ENCODE peak calls at places on chromosomes 5 and 9, in six cellular contexts. One of them, this sample, is unnamed.

GRCh38 chr5:57166250-57166649 is 7.6 kb upstream of the GPBP1 start:
- DNase-seq in H1: no peak
- DNase-seq in mesenchymal stem cell: peak; percentile 41
- DNase-seq in trophoblast cell: no peak
- DNase-seq in neuronal stem cell: no peak
- DNase-seq in H9: no peak
- DNase-seq in this sample: no peak

GRCh38 chr5:151174612-151175101 is 17.1 kb upstream of the ANXA6 start:
- DNase-seq in H9: peak; percentile 93
- DNase-seq in neuronal stem cell: no peak
- DNase-seq in H1: no peak
- DNase-seq in mesenchymal stem cell: no peak
- DNase-seq in trophoblast cell: peak; percentile 31
- DNase-seq in this sample: no peak

GRCh38 chr5:95958308-95959014 is 3.2 kb downstream of the ELL2 start:
- DNase-seq in neuronal stem cell: no peak
- DNase-seq in trophoblast cell: no peak
- DNase-seq in mesenchymal stem cell: peak; percentile 46
- DNase-seq in H1: no peak
- DNase-seq in H9: no peak
- DNase-seq in this sample: peak; percentile 54

GRCh38 chr9:89993678-89994630 is 389.1 kb downstream of the GADD45G start:
- DNase-seq in neuronal stem cell: no peak
- DNase-seq in H9: no peak
- DNase-seq in mesenchymal stem cell: peak; percentile 52
- DNase-seq in trophoblast cell: peak; percentile 89
- DNase-seq in H1: no peak
- DNase-seq in this sample: no peak

GRCh38 chr5:93596676-93597441 is 13.8 kb downstream of the NR2F1 start:
- DNase-seq in H1: no peak
- DNase-seq in mesenchymal stem cell: peak; percentile 45
- DNase-seq in neuronal stem cell: no peak
- DNase-seq in H9: peak; percentile 94
- DNase-seq in trophoblast cell: peak; percentile 57
- DNase-seq in this sample: no peak

GRCh38 chr5:157820593-157821252 is 38.2 kb downstream of the CLINT1 start:
- DNase-seq in trophoblast cell: peak; percentile 4
- DNase-seq in neuronal stem cell: peak; percentile 26
- DNase-seq in mesenchymal stem cell: peak; percentile 63
- DNase-seq in H9: no peak
- DNase-seq in H1: no peak
- DNase-seq in this sample: peak; percentile 65

GRCh38 chr5:147963436-147963835 is 57.1 kb upstream of the C5orf46 start:
- DNase-seq in mesenchymal stem cell: no peak
- DNase-seq in neuronal stem cell: no peak
- DNase-seq in H1: no peak
- DNase-seq in trophoblast cell: no peak
- DNase-seq in H9: no peak
- DNase-seq in this sample: no peak

GRCh38 chr5:112479418-112479817 is 60.3 kb upstream of the EPB41L4A start:
- DNase-seq in neuronal stem cell: no peak
- DNase-seq in trophoblast cell: peak; percentile 22
- DNase-seq in mesenchymal stem cell: peak; percentile 25
- DNase-seq in H9: no peak
- DNase-seq in H1: no peak
- DNase-seq in this sample: peak; percentile 54

GRCh38 chr9:69086312-69086711 is 50.8 kb downstream of the FXN start:
- DNase-seq in trophoblast cell: no peak
- DNase-seq in mesenchymal stem cell: no peak
- DNase-seq in H9: peak; percentile 43
- DNase-seq in H1: no peak
- DNase-seq in neuronal stem cell: no peak
- DNase-seq in this sample: no peak

GRCh38 chr9:132673355-132673754 is 3.1 kb downstream of the GTF3C4 start:
- DNase-seq in neuronal stem cell: no peak
- DNase-seq in trophoblast cell: peak; percentile 26
- DNase-seq in mesenchymal stem cell: peak; percentile 53
- DNase-seq in H9: peak; percentile 38
- DNase-seq in H1: no peak
- DNase-seq in this sample: peak; percentile 43

GRCh38 chr5:172534229-172535169 is 80.2 kb upstream of the SH3PXD2B start:
- DNase-seq in neuronal stem cell: no peak
- DNase-seq in mesenchymal stem cell: peak; percentile 24
- DNase-seq in H1: no peak
- DNase-seq in trophoblast cell: no peak
- DNase-seq in H9: peak; percentile 20
- DNase-seq in this sample: no peak

GRCh38 chr5:81850494-81850893 is 99.6 kb upstream of the SSBP2 start:
- DNase-seq in trophoblast cell: peak; percentile 82
- DNase-seq in H9: no peak
- DNase-seq in H1: no peak
- DNase-seq in neuronal stem cell: no peak
- DNase-seq in mesenchymal stem cell: no peak
- DNase-seq in this sample: peak; percentile 43
- H3K4ac ChIP-seq in trophoblast cell: no peak overlapping the region
- H3K4ac ChIP-seq in H9: no peak overlapping the region
- H3K4ac ChIP-seq in H1: peak overlapping the region; percentile 10
- H3K4ac ChIP-seq in neuronal stem cell: no peak overlapping the region
- H3K4ac ChIP-seq in mesenchymal stem cell: peak overlapping the region; percentile 93
- H3K4ac ChIP-seq in this sample: peak overlapping the region; percentile 92

GRCh38 chr9:127341152-127341551 is 55.8 kb upstream of the SLC2A8 start:
- DNase-seq in H1: no peak
- DNase-seq in mesenchymal stem cell: no peak
- DNase-seq in trophoblast cell: no peak
- DNase-seq in H9: no peak
- DNase-seq in neuronal stem cell: no peak
- DNase-seq in this sample: no peak
- H4K91ac ChIP-seq in H1: no peak overlapping the region
- H4K91ac ChIP-seq in mesenchymal stem cell: no peak overlapping the region
- H4K91ac ChIP-seq in trophoblast cell: no peak overlapping the region
- H4K91ac ChIP-seq in H9: no peak overlapping the region
- H4K91ac ChIP-seq in neuronal stem cell: no peak overlapping the region
- H4K91ac ChIP-seq in this sample: no peak overlapping the region

DNA sequence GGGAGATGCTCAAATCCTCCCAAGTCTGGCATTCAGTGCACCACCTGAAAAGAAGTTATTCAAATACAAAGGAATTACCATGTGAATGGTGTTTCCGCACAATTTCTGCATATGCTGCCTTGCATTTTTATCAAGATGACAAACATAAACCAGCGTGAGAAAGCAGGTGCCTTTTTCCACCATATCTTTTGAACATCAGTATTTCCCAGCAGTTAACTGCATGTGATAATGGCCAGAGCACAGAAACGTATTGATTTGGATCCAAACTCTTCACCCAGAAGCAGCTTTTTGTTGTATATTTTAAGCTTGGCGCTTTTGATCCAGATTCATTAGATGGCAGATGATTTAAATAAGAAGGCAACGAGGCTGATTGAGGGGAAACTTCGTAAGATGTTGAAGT is 808.0 kb downstream of the TLE1 start:
- DNase-seq in neuronal stem cell: no peak
- DNase-seq in trophoblast cell: no peak
- DNase-seq in mesenchymal stem cell: no peak
- DNase-seq in H9: no peak
- DNase-seq in H1: no peak
- DNase-seq in this sample: no peak
- H3K4ac ChIP-seq in neuronal stem cell: no peak overlapping the region
- H3K4ac ChIP-seq in trophoblast cell: no peak overlapping the region
- H3K4ac ChIP-seq in mesenchymal stem cell: no peak overlapping the region
- H3K4ac ChIP-seq in H9: no peak overlapping the region
- H3K4ac ChIP-seq in H1: no peak overlapping the region
- H3K4ac ChIP-seq in this sample: no peak overlapping the region

GRCh38 chr5:10295619-10296326 is 11.9 kb downstream of the CMBL start:
- DNase-seq in H1: no peak
- DNase-seq in H9: no peak
- DNase-seq in neuronal stem cell: no peak
- DNase-seq in trophoblast cell: no peak
- DNase-seq in mesenchymal stem cell: no peak
- DNase-seq in this sample: no peak

GRCh38 chr5:10300246-10300645 is 7.5 kb downstream of the CMBL start:
- DNase-seq in mesenchymal stem cell: no peak
- DNase-seq in H1: no peak
- DNase-seq in trophoblast cell: no peak
- DNase-seq in H9: no peak
- DNase-seq in neuronal stem cell: no peak
- DNase-seq in this sample: no peak

GRCh38 chr5:10301266-10301665 is 6.4 kb downstream of the CMBL start:
- DNase-seq in neuronal stem cell: no peak
- DNase-seq in trophoblast cell: no peak
- DNase-seq in mesenchymal stem cell: no peak
- DNase-seq in H1: no peak
- DNase-seq in H9: no peak
- DNase-seq in this sample: no peak

GRCh38 chr5:10293907-10294662 is 13.6 kb downstream of the CMBL start:
- DNase-seq in H9: no peak
- DNase-seq in neuronal stem cell: no peak
- DNase-seq in trophoblast cell: no peak
- DNase-seq in H1: no peak
- DNase-seq in mesenchymal stem cell: no peak
- DNase-seq in this sample: peak; percentile 25

DNA sequence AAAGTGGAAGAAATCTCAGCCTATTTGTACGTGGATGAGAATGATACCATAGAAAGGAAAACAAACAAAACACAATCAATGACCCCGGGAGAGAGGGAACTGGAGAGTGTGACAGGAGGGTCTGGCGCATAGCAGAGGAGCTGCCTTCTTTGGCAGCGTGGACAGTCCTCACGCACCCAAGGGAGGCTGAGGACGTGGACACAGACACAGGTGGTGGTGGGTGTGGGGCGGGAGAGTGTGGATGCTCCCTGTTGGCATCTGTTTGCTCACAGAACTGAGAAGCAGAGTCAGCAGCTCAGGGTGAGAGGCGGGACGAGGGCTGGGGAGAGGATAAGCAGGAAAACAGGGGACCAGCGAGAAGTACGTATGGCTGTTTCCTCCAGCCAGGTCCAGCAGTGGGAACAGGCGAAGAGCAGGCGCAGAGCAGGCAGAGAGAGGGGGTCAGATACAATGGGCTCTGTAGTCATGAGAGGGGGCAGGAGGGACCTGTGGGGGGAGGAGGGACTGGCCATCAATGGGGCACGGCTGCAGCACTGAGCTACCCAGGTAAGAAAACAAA is 10.0 kb downstream of the CMBL start:
- DNase-seq in neuronal stem cell: no peak
- DNase-seq in trophoblast cell: no peak
- DNase-seq in H9: no peak
- DNase-seq in H1: no peak
- DNase-seq in mesenchymal stem cell: no peak
- DNase-seq in this sample: no peak
- H4K91ac ChIP-seq in neuronal stem cell: no peak overlapping the region
- H4K91ac ChIP-seq in trophoblast cell: no peak overlapping the region
- H4K91ac ChIP-seq in H9: no peak overlapping the region
- H4K91ac ChIP-seq in H1: no peak overlapping the region
- H4K91ac ChIP-seq in mesenchymal stem cell: no peak overlapping the region
- H4K91ac ChIP-seq in this sample: no peak overlapping the region

GRCh38 chr5:175627037-175627436 is 30.8 kb upstream of the HRH2 start:
- DNase-seq in H9: no peak
- DNase-seq in H1: no peak
- DNase-seq in neuronal stem cell: no peak
- DNase-seq in trophoblast cell: no peak
- DNase-seq in mesenchymal stem cell: no peak
- DNase-seq in this sample: no peak

GRCh38 chr5:175627739-175628138 is 30.1 kb upstream of the HRH2 start:
- DNase-seq in H9: no peak
- DNase-seq in trophoblast cell: no peak
- DNase-seq in H1: no peak
- DNase-seq in mesenchymal stem cell: no peak
- DNase-seq in neuronal stem cell: no peak
- DNase-seq in this sample: no peak

GRCh38 chr5:175629793-175630192 is 28.1 kb upstream of the HRH2 start:
- DNase-seq in H9: no peak
- DNase-seq in mesenchymal stem cell: no peak
- DNase-seq in neuronal stem cell: no peak
- DNase-seq in H1: no peak
- DNase-seq in trophoblast cell: no peak
- DNase-seq in this sample: no peak

GRCh38 chr5:175624362-175624761 is 33.5 kb upstream of the HRH2 start:
- DNase-seq in H9: no peak
- DNase-seq in H1: no peak
- DNase-seq in mesenchymal stem cell: no peak
- DNase-seq in trophoblast cell: no peak
- DNase-seq in neuronal stem cell: no peak
- DNase-seq in this sample: no peak

GRCh38 chr5:175629231-175629630 is 28.6 kb upstream of the HRH2 start:
- DNase-seq in mesenchymal stem cell: no peak
- DNase-seq in H9: no peak
- DNase-seq in trophoblast cell: no peak
- DNase-seq in H1: no peak
- DNase-seq in neuronal stem cell: no peak
- DNase-seq in this sample: no peak
- H3K4ac ChIP-seq in mesenchymal stem cell: no peak overlapping the region
- H3K4ac ChIP-seq in H9: no peak overlapping the region
- H3K4ac ChIP-seq in trophoblast cell: no peak overlapping the region
- H3K4ac ChIP-seq in H1: no peak overlapping the region
- H3K4ac ChIP-seq in neuronal stem cell: no peak overlapping the region
- H3K4ac ChIP-seq in this sample: no peak overlapping the region

DNA sequence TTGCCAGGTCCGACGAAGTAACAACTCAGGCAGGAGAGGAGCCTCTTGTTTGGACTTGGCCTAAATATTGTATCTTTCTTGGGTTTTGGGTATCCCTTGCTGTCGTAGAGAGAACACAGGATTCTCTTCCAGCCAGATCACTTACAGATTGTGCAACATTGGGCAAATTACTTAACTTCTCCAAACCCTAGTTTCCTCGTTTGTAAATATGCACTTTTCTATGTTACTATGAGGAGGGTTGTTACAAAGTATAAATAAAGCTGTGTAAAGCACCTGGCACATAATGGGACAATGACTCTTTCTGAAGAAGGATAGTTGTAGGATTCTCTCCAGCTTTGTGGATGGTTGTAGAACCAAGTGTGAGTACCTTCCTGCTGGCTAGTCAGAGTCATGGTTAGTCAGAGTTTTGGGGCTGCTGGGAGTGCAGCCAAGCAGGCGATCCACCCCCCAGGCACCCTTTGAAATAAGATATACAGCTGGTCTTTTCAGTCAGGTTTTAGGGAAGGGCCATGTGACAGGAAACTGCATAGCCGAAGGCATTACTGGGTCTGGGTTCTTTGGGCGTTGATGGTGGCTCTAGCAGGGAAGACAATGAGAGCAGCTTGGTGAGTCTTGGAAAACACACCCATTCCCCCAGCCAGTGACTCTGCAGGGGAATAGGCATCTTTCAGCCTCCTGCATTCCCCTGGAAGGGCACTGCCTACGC is 49.9 kb upstream of the GDNF start:
- DNase-seq in H1: no peak
- DNase-seq in H9: no peak
- DNase-seq in neuronal stem cell: no peak
- DNase-seq in trophoblast cell: no peak
- DNase-seq in mesenchymal stem cell: peak; percentile 48
- DNase-seq in this sample: peak; percentile 88
- H4K91ac ChIP-seq in H1: no peak overlapping the region
- H4K91ac ChIP-seq in H9: no peak overlapping the region
- H4K91ac ChIP-seq in neuronal stem cell: no peak overlapping the region
- H4K91ac ChIP-seq in trophoblast cell: no peak overlapping the region
- H4K91ac ChIP-seq in mesenchymal stem cell: no peak overlapping the region
- H4K91ac ChIP-seq in this sample: peak overlapping the region; percentile 50

GRCh38 chr5:43066799-43067741 is 27.0 kb upstream of the ANXA2R start:
- DNase-seq in H1: no peak
- DNase-seq in trophoblast cell: peak; percentile 90
- DNase-seq in neuronal stem cell: peak; percentile 93
- DNase-seq in mesenchymal stem cell: peak; percentile 90
- DNase-seq in H9: peak; percentile 82
- DNase-seq in this sample: peak; percentile 91
- H3K4ac ChIP-seq in H1: peak overlapping the region; percentile 8
- H3K4ac ChIP-seq in trophoblast cell: peak overlapping the region; percentile 68
- H3K4ac ChIP-seq in neuronal stem cell: no peak overlapping the region
- H3K4ac ChIP-seq in mesenchymal stem cell: peak overlapping the region; percentile 98
- H3K4ac ChIP-seq in H9: no peak overlapping the region
- H3K4ac ChIP-seq in this sample: peak overlapping the region; percentile 95

GRCh38 chr5:133332732-133333024 is 279.7 kb downstream of the FSTL4 start:
- DNase-seq in trophoblast cell: no peak
- DNase-seq in mesenchymal stem cell: no peak
- DNase-seq in H9: no peak
- DNase-seq in neuronal stem cell: no peak
- DNase-seq in H1: no peak
- DNase-seq in this sample: no peak
- H4K91ac ChIP-seq in trophoblast cell: no peak overlapping the region
- H4K91ac ChIP-seq in mesenchymal stem cell: no peak overlapping the region
- H4K91ac ChIP-seq in H9: no peak overlapping the region
- H4K91ac ChIP-seq in neuronal stem cell: no peak overlapping the region
- H4K91ac ChIP-seq in H1: no peak overlapping the region
- H4K91ac ChIP-seq in this sample: no peak overlapping the region